ENCODE peak calls at places on chromosome 22, in six cellular contexts. One of them, this sample, is unnamed.

GRCh38 chr22:42601879-42602465 is 12.7 kb downstream of the POLDIP3 start:
- DNase-seq in HTR-8/SVneo: no peak
- DNase-seq in T-helper 2 cell: no peak
- DNase-seq in fibroblast of lung: no peak
- DNase-seq in Right ventricle myocardium superior: no peak
- DNase-seq in left lung: no peak
- DNase-seq in this sample: no peak

GRCh38 chr22:27760474-27760873 is 41.1 kb downstream of the MN1 start:
- DNase-seq in fibroblast of lung: no peak
- DNase-seq in left lung: no peak
- DNase-seq in Right ventricle myocardium superior: no peak
- DNase-seq in HTR-8/SVneo: no peak
- DNase-seq in T-helper 2 cell: no peak
- DNase-seq in this sample: no peak

GRCh38 chr22:43515411-43515810 is 103.6 kb downstream of the MPPED1 start:
- DNase-seq in fibroblast of lung: no peak
- DNase-seq in T-helper 2 cell: no peak
- DNase-seq in HTR-8/SVneo: no peak
- DNase-seq in Right ventricle myocardium superior: no peak
- DNase-seq in left lung: peak; percentile 57
- DNase-seq in this sample: no peak

GRCh38 chr22:38335077-38335476 is 17.8 kb upstream of the CSNK1E start:
- DNase-seq in T-helper 2 cell: no peak
- DNase-seq in HTR-8/SVneo: no peak
- DNase-seq in left lung: no peak
- DNase-seq in fibroblast of lung: no peak
- DNase-seq in Right ventricle myocardium superior: no peak
- DNase-seq in this sample: no peak

GRCh38 chr22:43207849-43208702 is 21.1 kb upstream of the TTLL12 start:
- DNase-seq in left lung: peak; percentile 68
- DNase-seq in HTR-8/SVneo: no peak
- DNase-seq in T-helper 2 cell: no peak
- DNase-seq in Right ventricle myocardium superior: no peak
- DNase-seq in fibroblast of lung: no peak
- DNase-seq in this sample: no peak

GRCh38 chr22:17171016-17171312 is 11.9 kb upstream of the HDHD5 start:
- DNase-seq in left lung: no peak
- DNase-seq in Right ventricle myocardium superior: no peak
- DNase-seq in fibroblast of lung: no peak
- DNase-seq in T-helper 2 cell: no peak
- DNase-seq in HTR-8/SVneo: no peak
- DNase-seq in this sample: no peak

GRCh38 chr22:40499187-40499753 is 128.9 kb downstream of the SGSM3 start:
- DNase-seq in left lung: no peak
- DNase-seq in T-helper 2 cell: no peak
- DNase-seq in HTR-8/SVneo: peak; percentile 59
- DNase-seq in fibroblast of lung: peak; percentile 99
- DNase-seq in Right ventricle myocardium superior: no peak
- DNase-seq in this sample: no peak

GRCh38 chr22:45518580-45518991 is 15.9 kb downstream of the FBLN1 start:
- DNase-seq in Right ventricle myocardium superior: peak; percentile 55
- DNase-seq in fibroblast of lung: peak; percentile 76
- DNase-seq in left lung: no peak
- DNase-seq in T-helper 2 cell: no peak
- DNase-seq in HTR-8/SVneo: no peak
- DNase-seq in this sample: no peak

GRCh38 chr22:38266120-38266519 is 6.7 kb downstream of the TMEM184B start:
- DNase-seq in HTR-8/SVneo: no peak
- DNase-seq in T-helper 2 cell: no peak
- DNase-seq in left lung: no peak
- DNase-seq in fibroblast of lung: peak; percentile 48
- DNase-seq in Right ventricle myocardium superior: no peak
- DNase-seq in this sample: no peak

GRCh38 chr22:44787832-44788231 is 35.5 kb downstream of the ARHGAP8 start:
- DNase-seq in left lung: no peak
- DNase-seq in T-helper 2 cell: no peak
- DNase-seq in HTR-8/SVneo: no peak
- DNase-seq in fibroblast of lung: no peak
- DNase-seq in Right ventricle myocardium superior: no peak
- DNase-seq in this sample: no peak

GRCh38 chr22:22508274-22509176 is at the start of gene ZNF280B:
- DNase-seq in Right ventricle myocardium superior: peak; percentile 74
- DNase-seq in fibroblast of lung: peak; percentile 84
- DNase-seq in left lung: peak; percentile 87
- DNase-seq in HTR-8/SVneo: peak; percentile 74
- DNase-seq in T-helper 2 cell: peak; percentile 71
- DNase-seq in this sample: peak; percentile 86

GRCh38 chr22:23685205-23685784 is 5.5 kb upstream of the RGL4 start:
- DNase-seq in HTR-8/SVneo: no peak
- DNase-seq in left lung: no peak
- DNase-seq in T-helper 2 cell: no peak
- DNase-seq in fibroblast of lung: peak; percentile 31
- DNase-seq in Right ventricle myocardium superior: no peak
- DNase-seq in this sample: no peak

GRCh38 chr22:21591695-21592094 is 24.2 kb downstream of the UBE2L3 start:
- DNase-seq in left lung: peak; percentile 81
- DNase-seq in HTR-8/SVneo: no peak
- DNase-seq in Right ventricle myocardium superior: peak; percentile 69
- DNase-seq in fibroblast of lung: no peak
- DNase-seq in T-helper 2 cell: no peak
- DNase-seq in this sample: no peak

GRCh38 chr22:19035474-19036228 is 86.6 kb downstream of the DGCR2 start:
- DNase-seq in fibroblast of lung: no peak
- DNase-seq in Right ventricle myocardium superior: no peak
- DNase-seq in HTR-8/SVneo: no peak
- DNase-seq in left lung: peak; percentile 50
- DNase-seq in T-helper 2 cell: no peak
- DNase-seq in this sample: no peak

GRCh38 chr22:36323182-36323854 is 64.4 kb downstream of the MYH9 start:
- DNase-seq in left lung: no peak
- DNase-seq in HTR-8/SVneo: no peak
- DNase-seq in Right ventricle myocardium superior: peak; percentile 82
- DNase-seq in T-helper 2 cell: no peak
- DNase-seq in fibroblast of lung: peak; percentile 81
- DNase-seq in this sample: no peak

GRCh38 chr22:45911601-45912271 is 65.2 kb downstream of the WNT7B start:
- DNase-seq in fibroblast of lung: peak; percentile 18
- DNase-seq in T-helper 2 cell: no peak
- DNase-seq in HTR-8/SVneo: no peak
- DNase-seq in left lung: no peak
- DNase-seq in Right ventricle myocardium superior: peak; percentile 71
- DNase-seq in this sample: no peak

GRCh38 chr22:29245626-29246385 is 22.0 kb downstream of the RHBDD3 start:
- DNase-seq in HTR-8/SVneo: peak; percentile 67
- DNase-seq in T-helper 2 cell: peak; percentile 49
- DNase-seq in Right ventricle myocardium superior: peak; percentile 80
- DNase-seq in left lung: peak; percentile 82
- DNase-seq in fibroblast of lung: peak; percentile 48
- DNase-seq in this sample: peak; percentile 70

GRCh38 chr22:36986242-36986821 is 32.9 kb downstream of the TST start:
- DNase-seq in fibroblast of lung: no peak
- DNase-seq in left lung: no peak
- DNase-seq in Right ventricle myocardium superior: no peak
- DNase-seq in T-helper 2 cell: no peak
- DNase-seq in HTR-8/SVneo: no peak
- DNase-seq in this sample: no peak

GRCh38 chr22:29269731-29270474 is 1.8 kb downstream of the EWSR1 start:
- DNase-seq in fibroblast of lung: peak; percentile 20
- DNase-seq in T-helper 2 cell: no peak
- DNase-seq in Right ventricle myocardium superior: no peak
- DNase-seq in left lung: no peak
- DNase-seq in HTR-8/SVneo: no peak
- DNase-seq in this sample: peak; percentile 8

GRCh38 chr22:42862045-42862734 is 5.1 kb upstream of the ARFGAP3 start:
- DNase-seq in left lung: no peak
- DNase-seq in fibroblast of lung: peak; percentile 89
- DNase-seq in T-helper 2 cell: no peak
- DNase-seq in Right ventricle myocardium superior: peak; percentile 9
- DNase-seq in HTR-8/SVneo: peak; percentile 22
- DNase-seq in this sample: no peak

GRCh38 chr22:49930596-49931412 is 12.4 kb downstream of the CRELD2 start:
- DNase-seq in HTR-8/SVneo: peak; percentile 87
- DNase-seq in left lung: no peak
- DNase-seq in T-helper 2 cell: no peak
- DNase-seq in fibroblast of lung: peak; percentile 20
- DNase-seq in Right ventricle myocardium superior: peak; percentile 76
- DNase-seq in this sample: peak; percentile 46

GRCh38 chr22:42544686-42545085 is 9.1 kb upstream of the SERHL2 start:
- DNase-seq in HTR-8/SVneo: no peak
- DNase-seq in fibroblast of lung: peak; percentile 16
- DNase-seq in Right ventricle myocardium superior: no peak
- DNase-seq in left lung: no peak
- DNase-seq in T-helper 2 cell: no peak
- DNase-seq in this sample: no peak

GRCh38 chr22:28917747-28918543 is 34.6 kb downstream of the ZNRF3 start:
- DNase-seq in left lung: no peak
- DNase-seq in Right ventricle myocardium superior: peak; percentile 49
- DNase-seq in fibroblast of lung: peak; percentile 70
- DNase-seq in HTR-8/SVneo: no peak
- DNase-seq in T-helper 2 cell: no peak
- DNase-seq in this sample: no peak

GRCh38 chr22:42280836-42281235 is 10.4 kb upstream of the TCF20 start:
- DNase-seq in Right ventricle myocardium superior: no peak
- DNase-seq in fibroblast of lung: no peak
- DNase-seq in T-helper 2 cell: no peak
- DNase-seq in left lung: no peak
- DNase-seq in HTR-8/SVneo: no peak
- DNase-seq in this sample: peak; percentile 9

GRCh38 chr22:46070215-46070721 is 80.1 kb upstream of the PPARA start:
- DNase-seq in HTR-8/SVneo: no peak
- DNase-seq in left lung: peak; percentile 90
- DNase-seq in fibroblast of lung: no peak
- DNase-seq in Right ventricle myocardium superior: peak; percentile 92
- DNase-seq in T-helper 2 cell: no peak
- DNase-seq in this sample: no peak

GRCh38 chr22:17375914-17376614 is 6.8 kb downstream of the CECR2 start:
- DNase-seq in T-helper 2 cell: no peak
- DNase-seq in left lung: no peak
- DNase-seq in HTR-8/SVneo: no peak
- DNase-seq in fibroblast of lung: no peak
- DNase-seq in Right ventricle myocardium superior: no peak
- DNase-seq in this sample: no peak

GRCh38 chr22:16936625-16937024 is 71.4 kb downstream of the GAB4 start:
- DNase-seq in HTR-8/SVneo: no peak
- DNase-seq in left lung: no peak
- DNase-seq in Right ventricle myocardium superior: no peak
- DNase-seq in fibroblast of lung: no peak
- DNase-seq in T-helper 2 cell: no peak
- DNase-seq in this sample: no peak

GRCh38 chr22:23856721-23857605 is 712 bp upstream of the SLC2A11 start:
- DNase-seq in fibroblast of lung: peak; percentile 64
- DNase-seq in T-helper 2 cell: no peak
- DNase-seq in Right ventricle myocardium superior: peak; percentile 61
- DNase-seq in HTR-8/SVneo: no peak
- DNase-seq in left lung: peak; percentile 83
- DNase-seq in this sample: no peak

GRCh38 chr22:33180371-33180770 is 122.2 kb upstream of the SYN3 start:
- DNase-seq in left lung: no peak
- DNase-seq in HTR-8/SVneo: no peak
- DNase-seq in Right ventricle myocardium superior: no peak
- DNase-seq in T-helper 2 cell: no peak
- DNase-seq in fibroblast of lung: no peak
- DNase-seq in this sample: no peak

GRCh38 chr22:27866136-27867091 is 52.6 kb downstream of the PITPNB start:
- DNase-seq in left lung: no peak
- DNase-seq in Right ventricle myocardium superior: no peak
- DNase-seq in T-helper 2 cell: no peak
- DNase-seq in HTR-8/SVneo: peak; percentile 33
- DNase-seq in fibroblast of lung: peak; percentile 92
- DNase-seq in this sample: no peak

GRCh38 chr22:44848296-44848741 is 95.9 kb downstream of the ARHGAP8 start:
- DNase-seq in Right ventricle myocardium superior: no peak
- DNase-seq in HTR-8/SVneo: no peak
- DNase-seq in left lung: peak; percentile 58
- DNase-seq in fibroblast of lung: no peak
- DNase-seq in T-helper 2 cell: no peak
- DNase-seq in this sample: no peak

GRCh38 chr22:21001601-21002325 is at the start of gene THAP7:
- DNase-seq in Right ventricle myocardium superior: peak; percentile 99
- DNase-seq in T-helper 2 cell: peak; percentile 96
- DNase-seq in HTR-8/SVneo: peak; percentile 86
- DNase-seq in fibroblast of lung: peak; percentile 93
- DNase-seq in left lung: peak; percentile 100
- DNase-seq in this sample: peak; percentile 97

GRCh38 chr22:26852176-26852575 is 194.8 kb downstream of the MIAT start:
- DNase-seq in T-helper 2 cell: no peak
- DNase-seq in HTR-8/SVneo: no peak
- DNase-seq in Right ventricle myocardium superior: no peak
- DNase-seq in left lung: no peak
- DNase-seq in fibroblast of lung: no peak
- DNase-seq in this sample: no peak

GRCh38 chr22:47596176-47596690 is 833.8 kb downstream of the TBC1D22A start:
- DNase-seq in HTR-8/SVneo: no peak
- DNase-seq in fibroblast of lung: no peak
- DNase-seq in T-helper 2 cell: no peak
- DNase-seq in Right ventricle myocardium superior: no peak
- DNase-seq in left lung: no peak
- DNase-seq in this sample: no peak

GRCh38 chr22:45738206-45738605 is 66.6 kb downstream of the ATXN10 start:
- DNase-seq in left lung: no peak
- DNase-seq in fibroblast of lung: no peak
- DNase-seq in Right ventricle myocardium superior: no peak
- DNase-seq in T-helper 2 cell: no peak
- DNase-seq in HTR-8/SVneo: no peak
- DNase-seq in this sample: no peak

GRCh38 chr22:46047841-46048595 is 71.1 kb upstream of the WNT7B start:
- DNase-seq in HTR-8/SVneo: no peak
- DNase-seq in left lung: peak; percentile 75
- DNase-seq in Right ventricle myocardium superior: peak; percentile 68
- DNase-seq in T-helper 2 cell: no peak
- DNase-seq in fibroblast of lung: no peak
- DNase-seq in this sample: no peak

GRCh38 chr22:27825174-27825573 is 23.6 kb upstream of the MN1 start:
- DNase-seq in T-helper 2 cell: no peak
- DNase-seq in HTR-8/SVneo: no peak
- DNase-seq in left lung: no peak
- DNase-seq in fibroblast of lung: no peak
- DNase-seq in Right ventricle myocardium superior: no peak
- DNase-seq in this sample: no peak

GRCh38 chr22:47295226-47295901 is 532.9 kb downstream of the TBC1D22A start:
- DNase-seq in T-helper 2 cell: no peak
- DNase-seq in HTR-8/SVneo: no peak
- DNase-seq in left lung: no peak
- DNase-seq in fibroblast of lung: no peak
- DNase-seq in Right ventricle myocardium superior: peak; percentile 19
- DNase-seq in this sample: no peak